ENCODE peak calls at places on chromosomes 16 and 17, in eight cellular contexts. One of them, this sample, is unnamed.

GRCh38 chr17:42819939-42820535 is 4.0 kb downstream of the BECN1 start:
- DNase-seq in H1: peak; percentile 77
- DNase-seq in osteoblast: peak; percentile 31
- DNase-seq in BE2C: peak; percentile 81
- DNase-seq in IMR-90: peak; percentile 37
- DNase-seq in heart left ventricle: peak; percentile 44
- DNase-seq in cardiac muscle cell: peak; percentile 67
- DNase-seq in HCT116: peak; percentile 21
- DNase-seq in this sample: peak; percentile 46

GRCh38 chr17:72502111-72502939 is 381.5 kb downstream of the SOX9 start:
- DNase-seq in H1: no peak
- DNase-seq in osteoblast: no peak
- DNase-seq in BE2C: no peak
- DNase-seq in IMR-90: peak; percentile 64
- DNase-seq in heart left ventricle: peak; percentile 45
- DNase-seq in cardiac muscle cell: peak; percentile 61
- DNase-seq in HCT116: no peak
- DNase-seq in this sample: no peak

GRCh38 chr17:59298512-59298911 is 32.9 kb upstream of the YPEL2 start:
- DNase-seq in H1: no peak
- DNase-seq in osteoblast: no peak
- DNase-seq in BE2C: no peak
- DNase-seq in IMR-90: no peak
- DNase-seq in heart left ventricle: no peak
- DNase-seq in cardiac muscle cell: no peak
- DNase-seq in HCT116: no peak
- DNase-seq in this sample: no peak

GRCh38 chr17:64936117-64936516 is 16.8 kb upstream of the LRRC37A3 start:
- DNase-seq in H1: no peak
- DNase-seq in osteoblast: no peak
- DNase-seq in BE2C: no peak
- DNase-seq in IMR-90: no peak
- DNase-seq in heart left ventricle: no peak
- DNase-seq in cardiac muscle cell: no peak
- DNase-seq in HCT116: no peak
- DNase-seq in this sample: no peak

GRCh38 chr16:48272837-48273421 is 25.6 kb upstream of the ABCC11 start:
- DNase-seq in H1: no peak
- DNase-seq in osteoblast: no peak
- DNase-seq in BE2C: no peak
- DNase-seq in IMR-90: no peak
- DNase-seq in heart left ventricle: peak; percentile 35
- DNase-seq in cardiac muscle cell: no peak
- DNase-seq in HCT116: no peak
- DNase-seq in this sample: no peak

GRCh38 chr17:45283711-45284110 is 21.8 kb upstream of the SPATA32 start:
- DNase-seq in H1: no peak
- DNase-seq in osteoblast: peak; percentile 15
- DNase-seq in BE2C: no peak
- DNase-seq in IMR-90: no peak
- DNase-seq in heart left ventricle: no peak
- DNase-seq in cardiac muscle cell: no peak
- DNase-seq in HCT116: no peak
- DNase-seq in this sample: no peak

GRCh38 chr17:40086150-40087044 is 14.0 kb downstream of the NR1D1 start:
- DNase-seq in H1: peak; percentile 94
- DNase-seq in osteoblast: peak; percentile 96
- DNase-seq in BE2C: peak; percentile 86
- DNase-seq in IMR-90: no peak
- DNase-seq in heart left ventricle: no peak
- DNase-seq in cardiac muscle cell: peak; percentile 63
- DNase-seq in HCT116: no peak
- DNase-seq in this sample: peak; percentile 73

GRCh38 chr16:68563631-68564366 is 24.7 kb downstream of the ZFP90 start:
- DNase-seq in H1: no peak
- DNase-seq in osteoblast: no peak
- DNase-seq in BE2C: no peak
- DNase-seq in IMR-90: no peak
- DNase-seq in heart left ventricle: no peak
- DNase-seq in cardiac muscle cell: no peak
- DNase-seq in HCT116: no peak
- DNase-seq in this sample: no peak

GRCh38 chr17:9763643-9764042 is 27.7 kb downstream of the DHRS7C start:
- DNase-seq in H1: no peak
- DNase-seq in osteoblast: no peak
- DNase-seq in BE2C: no peak
- DNase-seq in IMR-90: no peak
- DNase-seq in heart left ventricle: no peak
- DNase-seq in cardiac muscle cell: no peak
- DNase-seq in HCT116: no peak
- DNase-seq in this sample: no peak

GRCh38 chr17:76688165-76688622 is 22.6 kb downstream of the MXRA7 start:
- DNase-seq in H1: no peak
- DNase-seq in osteoblast: peak; percentile 89
- DNase-seq in BE2C: no peak
- DNase-seq in IMR-90: no peak
- DNase-seq in heart left ventricle: no peak
- DNase-seq in cardiac muscle cell: no peak
- DNase-seq in HCT116: no peak
- DNase-seq in this sample: no peak

GRCh38 chr16:28258571-28258970 is 33.8 kb upstream of the SBK1 start:
- DNase-seq in H1: no peak
- DNase-seq in osteoblast: no peak
- DNase-seq in BE2C: no peak
- DNase-seq in IMR-90: peak; percentile 4
- DNase-seq in heart left ventricle: peak; percentile 74
- DNase-seq in cardiac muscle cell: peak; percentile 33
- DNase-seq in HCT116: no peak
- DNase-seq in this sample: no peak

DNA sequence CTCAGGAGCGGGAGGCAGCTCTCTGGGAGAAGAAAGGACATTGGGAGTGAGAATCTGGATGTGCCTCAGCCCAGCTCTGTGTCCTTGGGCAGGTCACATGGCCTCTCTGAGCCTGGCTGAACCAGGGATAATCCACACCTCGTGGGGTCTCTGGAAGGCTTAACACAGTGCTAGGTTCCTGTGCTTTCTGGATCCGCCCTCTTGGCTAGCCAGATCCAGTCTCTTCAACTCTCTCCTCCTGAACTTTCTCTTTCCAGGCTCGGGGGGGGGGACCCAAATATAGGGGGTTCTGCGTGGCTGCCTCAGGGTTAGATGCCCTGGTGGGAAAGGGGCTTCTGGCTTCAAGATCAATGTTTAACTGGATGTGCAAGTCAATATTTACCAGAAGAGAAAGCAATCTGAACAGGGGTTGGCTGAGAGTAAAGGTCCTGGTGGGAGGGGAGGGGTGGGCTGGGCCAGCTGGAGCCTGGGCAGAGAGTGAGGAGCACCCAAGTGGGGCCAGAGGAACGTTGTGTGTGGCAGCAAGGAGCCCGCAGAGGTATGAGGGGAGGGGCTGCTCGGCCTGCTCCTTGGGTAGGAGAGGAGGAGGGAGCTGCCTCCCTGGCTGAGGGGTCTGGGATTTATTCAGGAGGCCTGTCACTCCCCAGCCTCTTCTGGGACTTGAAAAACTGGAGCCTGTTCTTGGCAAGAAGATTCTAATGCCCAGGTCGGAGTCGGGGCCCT is at the start of gene SERPINF2:
- DNase-seq in H1: no peak
- DNase-seq in osteoblast: peak; percentile 74
- DNase-seq in BE2C: no peak
- DNase-seq in IMR-90: no peak
- DNase-seq in heart left ventricle: no peak
- DNase-seq in cardiac muscle cell: no peak
- DNase-seq in HCT116: no peak
- DNase-seq in this sample: no peak
- H3K9me3 ChIP-seq in H1: no peaks in the 10 kb centered on the region
- H3K9me3 ChIP-seq in osteoblast: no peaks in the 10 kb centered on the region
- H3K9me3 ChIP-seq in BE2C: no peaks in the 10 kb centered on the region
- H3K9me3 ChIP-seq in IMR-90: no peaks in the 10 kb centered on the region
- H3K9me3 ChIP-seq in heart left ventricle: no peaks in the 10 kb centered on the region
- H3K9me3 ChIP-seq in cardiac muscle cell: no peaks in the 10 kb centered on the region
- H3K9me3 ChIP-seq in HCT116: no peaks in the 10 kb centered on the region
- H3K9me3 ChIP-seq in this sample: no peaks in the 10 kb centered on the region

GRCh38 chr17:67143318-67143717 is 99.0 kb downstream of the CACNG1 start:
- DNase-seq in H1: no peak
- DNase-seq in osteoblast: no peak
- DNase-seq in BE2C: no peak
- DNase-seq in IMR-90: no peak
- DNase-seq in heart left ventricle: no peak
- DNase-seq in cardiac muscle cell: no peak
- DNase-seq in HCT116: no peak
- DNase-seq in this sample: no peak
- H3K36me3 ChIP-seq in H1: peaks cover under 1% of the 10 kb centered on the region
- H3K36me3 ChIP-seq in osteoblast: peaks cover 28% of the 10 kb centered on the region
- H3K36me3 ChIP-seq in BE2C: peaks cover 60% of the 10 kb centered on the region
- H3K36me3 ChIP-seq in IMR-90: peaks cover 25% of the 10 kb centered on the region
- H3K36me3 ChIP-seq in heart left ventricle: peaks cover 89% of the 10 kb centered on the region
- H3K36me3 ChIP-seq in cardiac muscle cell: peaks cover 30% of the 10 kb centered on the region
- H3K36me3 ChIP-seq in HCT116: peaks cover 10% of the 10 kb centered on the region
- H3K36me3 ChIP-seq in this sample: peaks cover 10% of the 10 kb centered on the region

GRCh38 chr16:35463358-35463757 is 2003.9 kb downstream of the TP53TG3F start:
- DNase-seq in H1: no peak
- DNase-seq in osteoblast: no peak
- DNase-seq in BE2C: no peak
- DNase-seq in IMR-90: no peak
- DNase-seq in heart left ventricle: no peak
- DNase-seq in cardiac muscle cell: no peak
- DNase-seq in HCT116: no peak
- DNase-seq in this sample: no peak
- H3K9me3 ChIP-seq in H1: peaks cover 63% of the 10 kb centered on the region
- H3K9me3 ChIP-seq in osteoblast: no peaks in the 10 kb centered on the region
- H3K9me3 ChIP-seq in BE2C: peaks cover 20% of the 10 kb centered on the region
- H3K9me3 ChIP-seq in IMR-90: peaks cover 7% of the 10 kb centered on the region
- H3K9me3 ChIP-seq in heart left ventricle: no peaks in the 10 kb centered on the region
- H3K9me3 ChIP-seq in cardiac muscle cell: no peaks in the 10 kb centered on the region
- H3K9me3 ChIP-seq in HCT116: peaks cover 23% of the 10 kb centered on the region
- H3K9me3 ChIP-seq in this sample: peaks cover 5% of the 10 kb centered on the region

GRCh38 chr17:78674595-78675315 is 97.6 kb upstream of the DNAH17 start:
- DNase-seq in H1: peak; percentile 64
- DNase-seq in osteoblast: no peak
- DNase-seq in BE2C: no peak
- DNase-seq in IMR-90: no peak
- DNase-seq in heart left ventricle: no peak
- DNase-seq in cardiac muscle cell: no peak
- DNase-seq in HCT116: no peak
- DNase-seq in this sample: no peak

GRCh38 chr17:78675316-78675616 is 98.1 kb upstream of the DNAH17 start:
- DNase-seq in H1: no peak
- DNase-seq in osteoblast: no peak
- DNase-seq in BE2C: no peak
- DNase-seq in IMR-90: no peak
- DNase-seq in heart left ventricle: no peak
- DNase-seq in cardiac muscle cell: no peak
- DNase-seq in HCT116: no peak
- DNase-seq in this sample: no peak

GRCh38 chr17:78673395-78673794 is 96.2 kb upstream of the DNAH17 start:
- DNase-seq in H1: no peak
- DNase-seq in osteoblast: no peak
- DNase-seq in BE2C: no peak
- DNase-seq in IMR-90: no peak
- DNase-seq in heart left ventricle: no peak
- DNase-seq in cardiac muscle cell: no peak
- DNase-seq in HCT116: no peak
- DNase-seq in this sample: no peak

GRCh38 chr17:78672880-78673371 is 95.7 kb upstream of the DNAH17 start:
- DNase-seq in H1: no peak
- DNase-seq in osteoblast: peak; percentile 90
- DNase-seq in BE2C: no peak
- DNase-seq in IMR-90: no peak
- DNase-seq in heart left ventricle: no peak
- DNase-seq in cardiac muscle cell: peak; percentile 16
- DNase-seq in HCT116: no peak
- DNase-seq in this sample: no peak

DNA sequence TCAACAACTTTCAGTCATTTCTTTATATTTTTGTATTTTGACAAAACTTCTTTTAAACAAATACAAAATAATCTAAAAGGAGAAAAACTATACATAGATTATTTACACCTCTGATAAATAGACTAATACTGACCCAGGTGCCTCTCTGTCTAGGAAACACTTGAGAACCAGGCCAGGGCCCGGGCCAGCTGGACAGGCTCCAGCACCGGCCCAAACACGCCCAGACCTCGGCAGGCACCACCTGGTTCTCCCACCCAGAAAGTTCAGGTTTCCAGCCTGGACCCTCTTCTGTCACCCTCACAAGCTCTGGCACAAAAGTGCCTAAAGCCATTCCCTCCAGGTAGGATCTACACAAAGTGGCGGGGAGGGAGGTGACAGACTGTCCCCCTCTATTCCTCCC is 97.0 kb upstream of the DNAH17 start:
- DNase-seq in H1: no peak
- DNase-seq in osteoblast: no peak
- DNase-seq in BE2C: no peak
- DNase-seq in IMR-90: no peak
- DNase-seq in heart left ventricle: no peak
- DNase-seq in cardiac muscle cell: no peak
- DNase-seq in HCT116: no peak
- DNase-seq in this sample: no peak
- H3K36me3 ChIP-seq in H1: no peaks in the 10 kb centered on the region
- H3K36me3 ChIP-seq in osteoblast: peaks cover 24% of the 10 kb centered on the region
- H3K36me3 ChIP-seq in BE2C: peaks cover 9% of the 10 kb centered on the region
- H3K36me3 ChIP-seq in IMR-90: peaks cover 24% of the 10 kb centered on the region
- H3K36me3 ChIP-seq in heart left ventricle: peaks cover 60% of the 10 kb centered on the region
- H3K36me3 ChIP-seq in cardiac muscle cell: peaks cover 23% of the 10 kb centered on the region
- H3K36me3 ChIP-seq in HCT116: peaks cover 25% of the 10 kb centered on the region
- H3K36me3 ChIP-seq in this sample: peaks cover 57% of the 10 kb centered on the region

DNA sequence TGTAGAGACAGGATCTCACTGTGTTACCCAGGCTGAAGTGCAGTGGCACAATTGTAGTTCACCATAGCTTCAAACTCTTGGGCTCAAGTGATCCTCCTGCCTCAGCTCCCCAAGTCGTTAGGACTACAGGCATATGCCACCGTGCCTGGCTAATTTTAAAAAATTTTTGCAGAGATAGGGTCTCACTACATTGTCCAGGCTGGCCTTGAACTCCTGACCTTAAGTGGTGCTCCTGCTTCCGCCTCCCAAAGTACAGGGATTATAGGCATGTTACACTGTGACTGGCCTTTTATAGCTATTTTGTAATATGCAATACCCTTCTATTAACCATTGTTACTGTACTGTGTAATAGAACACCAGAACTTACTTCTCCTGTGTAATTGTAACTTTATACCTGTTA is 139.3 kb upstream of the ZNF267 start:
- DNase-seq in H1: no peak
- DNase-seq in osteoblast: no peak
- DNase-seq in BE2C: no peak
- DNase-seq in IMR-90: no peak
- DNase-seq in heart left ventricle: no peak
- DNase-seq in cardiac muscle cell: no peak
- DNase-seq in HCT116: no peak
- DNase-seq in this sample: no peak
- H3K9me3 ChIP-seq in H1: no peaks in the 10 kb centered on the region
- H3K9me3 ChIP-seq in osteoblast: no peaks in the 10 kb centered on the region
- H3K9me3 ChIP-seq in BE2C: no peaks in the 10 kb centered on the region
- H3K9me3 ChIP-seq in IMR-90: peaks cover 2% of the 10 kb centered on the region
- H3K9me3 ChIP-seq in heart left ventricle: peaks cover 95% of the 10 kb centered on the region
- H3K9me3 ChIP-seq in cardiac muscle cell: no peaks in the 10 kb centered on the region
- H3K9me3 ChIP-seq in HCT116: peaks cover 8% of the 10 kb centered on the region
- H3K9me3 ChIP-seq in this sample: no peaks in the 10 kb centered on the region

This sample was measured in CD8-positive, alpha-beta memory T cell.